ENCODE peak calls at places on chromosome X, in nine cellular contexts. Q is HCT116; D is CD8-positive, alpha-beta memory T cell; M is GM06990; X is PC-3; A is mammary epithelial cell; R is neural progenitor cell; N is cardiac muscle cell; K is breast epithelium. S is an unnamed sample. For H3K27me3, the result is how much of the 10 kb centered on the place peaks cover.

GRCh38 chrX:103063918-103064434 is at the start of gene BEX1:
- DNase-seq in Q (no peak), D (no peak), M (no peak), X (no peak), A (peak), R (peak), N (peak), K (peak), S (peak)

GRCh38 chrX:108261541-108262218 is 170.1 kb downstream of the ATG4A start:
- DNase-seq in Q (no peak), D (no peak), M (no peak), X (peak), A (peak), R (no peak), N (no peak), K (no peak), S (no peak)

GRCh38 chrX:130902783-130903613 is at the start of gene ENOX2:
- DNase-seq in Q (peak), D (peak), M (peak), X (peak), A (peak), R (peak), N (peak), K (peak), S (peak)

GRCh38 chrX:2703991-2704369 is 12.9 kb downstream of the CD99 start:
- DNase-seq in Q (no peak), D (no peak), M (no peak), X (no peak), A (peak), R (no peak), N (no peak), K (no peak), S (no peak)

GRCh38 chrX:30301977-30302376 is 7.2 kb downstream of the NR0B1 start:
- DNase-seq in Q (no peak), D (no peak), M (no peak), X (peak), A (peak), R (peak), N (peak), K (no peak), S (no peak)

GRCh38 chrX:99719140-99719539 is 690.9 kb downstream of the PCDH19 start:
- DNase-seq in Q (no peak), D (no peak), M (no peak), X (no peak), A (no peak), R (no peak), N (no peak), K (no peak), S (peak)

GRCh38 chrX:100979881-100980607 is 10.5 kb downstream of the ARL13A start:
- DNase-seq in Q (no peak), D (no peak), M (no peak), X (peak), A (peak), R (no peak), N (no peak), K (no peak), S (no peak)

GRCh38 chrX:138765061-138765460 is 53.5 kb upstream of the FGF13 start:
- DNase-seq in Q (no peak), D (no peak), M (no peak), X (peak), A (peak), R (no peak), N (no peak), K (no peak), S (no peak)

GRCh38 chrX:24203072-24203808 is 53.7 kb downstream of the ZFX start:
- DNase-seq in Q (no peak), D (no peak), M (no peak), X (no peak), A (no peak), R (no peak), N (no peak), K (no peak), S (no peak)

GRCh38 chrX:129875669-129876068 is 30.3 kb upstream of the UTP14A start:
- DNase-seq in Q (no peak), D (no peak), M (no peak), X (peak), A (peak), R (no peak), N (no peak), K (no peak), S (no peak)

GRCh38 chrX:153967536-153968214 is 3.9 kb downstream of the HCFC1 start:
- DNase-seq in Q (no peak), D (peak), M (peak), X (no peak), A (no peak), R (no peak), N (no peak), K (no peak), S (no peak)

GRCh38 chrX:40005290-40006011 is 92.3 kb downstream of the BCOR start:
- DNase-seq in Q (no peak), D (no peak), M (no peak), X (no peak), A (no peak), R (peak), N (no peak), K (no peak), S (peak)

DNA sequence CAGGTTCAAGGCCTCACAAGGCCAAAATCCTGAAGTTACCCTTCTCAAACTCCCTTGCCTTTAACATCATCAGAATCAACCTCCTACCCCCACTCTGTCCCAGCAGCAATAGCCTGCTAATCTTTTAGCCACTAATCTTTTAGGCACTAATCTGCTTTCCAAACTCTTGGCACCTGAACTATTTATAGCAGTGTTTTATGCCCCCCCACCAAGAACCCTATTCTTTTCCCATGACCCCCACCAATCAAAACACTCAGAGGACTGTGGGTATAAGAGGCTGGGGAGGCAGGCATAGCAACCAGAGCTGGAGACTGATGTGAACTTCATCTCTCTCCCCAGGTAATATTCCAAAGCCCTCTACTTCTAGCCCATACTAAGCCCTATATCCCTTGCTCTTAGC is at the start of gene ARR3:
- DNase-seq in Q (no peak), D (no peak), M (no peak), X (no peak), A (no peak), R (no peak), N (no peak), K (no peak), S (no peak)
- H3K27me3 ChIP-seq in Q (under half), D (under half), M (under half), X (under half), A (under half), R (under half), N (under half), K (under half), S (under half)

DNA sequence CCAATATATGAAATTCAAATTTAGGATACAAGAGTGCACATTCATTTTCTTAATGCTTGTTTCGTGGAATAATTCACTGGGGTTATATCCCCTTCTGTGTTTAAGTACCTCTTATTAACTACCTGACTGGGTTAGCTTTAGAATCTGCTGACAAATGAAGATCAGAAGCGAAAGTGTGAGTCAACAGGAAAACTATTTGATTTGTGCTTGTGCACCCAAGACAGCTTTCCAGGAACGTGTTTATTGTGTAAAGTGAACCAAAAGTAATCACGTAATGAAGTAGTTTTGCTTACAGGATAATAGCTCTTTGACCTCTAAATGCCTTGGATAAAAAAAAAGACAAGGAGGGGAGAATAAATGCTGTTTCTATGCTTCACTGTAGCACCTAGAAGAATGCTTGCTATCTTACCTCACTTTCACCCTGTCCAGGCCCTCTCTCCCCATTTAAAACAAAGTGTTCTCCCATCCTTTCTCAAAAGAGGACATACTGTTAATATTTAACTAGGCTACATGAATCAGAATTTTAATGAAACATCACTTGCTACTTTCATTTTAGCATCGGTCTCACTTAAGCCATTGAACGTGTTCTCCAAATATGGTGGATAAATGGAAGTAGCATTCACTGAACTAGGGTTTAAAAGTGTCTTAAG is 141.9 kb downstream of the THOC2 start:
- DNase-seq in Q (no peak), D (no peak), M (peak), X (peak), A (peak), R (no peak), N (no peak), K (no peak), S (no peak)
- H3K27me3 ChIP-seq in Q (under half), D (under half), M (under half), X (under half), A (under half), R (under half), N (under half), K (under half), S (under half)

DNA sequence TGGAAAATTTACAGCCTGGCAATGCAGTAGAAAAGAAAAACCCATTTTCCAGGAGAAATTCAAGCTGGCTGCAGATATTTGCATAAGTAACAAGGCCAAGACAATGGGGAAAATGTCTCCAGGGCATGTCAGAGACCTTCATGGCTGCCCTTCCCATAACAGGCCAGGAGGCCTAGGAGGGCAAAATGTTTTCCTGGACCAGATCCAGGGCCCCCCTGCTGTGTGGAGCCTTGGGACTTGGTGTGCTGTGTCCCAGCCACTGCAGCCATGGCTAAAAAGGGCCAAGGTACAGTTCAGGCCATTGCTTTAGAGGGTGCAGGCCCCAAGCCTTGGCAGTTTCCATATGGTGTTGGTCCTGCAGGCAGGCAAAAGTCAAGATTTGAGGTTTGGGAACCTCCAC is 29.8 kb downstream of the SOX3 start:
- DNase-seq in Q (no peak), D (no peak), M (no peak), X (no peak), A (no peak), R (no peak), N (no peak), K (no peak), S (no peak)
- H3K27me3 ChIP-seq in Q (under half), D (under half), M (under half), X (under half), A (under half), R (under half), N (under half), K (under half), S (under half)

GRCh38 chrX:14927391-14927790 is 54.2 kb downstream of the MOSPD2 start:
- DNase-seq in Q (no peak), D (no peak), M (no peak), X (peak), A (no peak), R (no peak), N (no peak), K (no peak), S (no peak)
- H3K27me3 ChIP-seq in Q (under half), D (under half), M (under half), X (under half), A (under half), R (under half), N (under half), K (under half), S (under half)

GRCh38 chrX:11427082-11428033 is 134.1 kb downstream of the AMELX start:
- DNase-seq in Q (no peak), D (no peak), M (peak), X (peak), A (no peak), R (peak), N (peak), K (no peak), S (peak)
- H3K27me3 ChIP-seq in Q (under half), D (under half), M (under half), X (under half), A (under half), R (under half), N (under half), K (under half), S (under half)

GRCh38 chrX:134985479-134985878 is 5.3 kb upstream of the SMIM10 start:
- DNase-seq in Q (no peak), D (no peak), M (no peak), X (no peak), A (no peak), R (no peak), N (no peak), K (no peak), S (no peak)
- H3K27me3 ChIP-seq in Q (under half), D (under half), M (under half), X (under half), A (under half), R (under half), N (under half), K (under half), S (under half)

GRCh38 chrX:134747006-134747405 is 88.7 kb upstream of the PLAC1 start:
- DNase-seq in Q (no peak), D (no peak), M (no peak), X (no peak), A (no peak), R (no peak), N (no peak), K (no peak), S (no peak)
- H3K27me3 ChIP-seq in Q (under half), D (under half), M (under half), X (under half), A (under half), R (under half), N (under half), K (under half), S (under half)

DNA sequence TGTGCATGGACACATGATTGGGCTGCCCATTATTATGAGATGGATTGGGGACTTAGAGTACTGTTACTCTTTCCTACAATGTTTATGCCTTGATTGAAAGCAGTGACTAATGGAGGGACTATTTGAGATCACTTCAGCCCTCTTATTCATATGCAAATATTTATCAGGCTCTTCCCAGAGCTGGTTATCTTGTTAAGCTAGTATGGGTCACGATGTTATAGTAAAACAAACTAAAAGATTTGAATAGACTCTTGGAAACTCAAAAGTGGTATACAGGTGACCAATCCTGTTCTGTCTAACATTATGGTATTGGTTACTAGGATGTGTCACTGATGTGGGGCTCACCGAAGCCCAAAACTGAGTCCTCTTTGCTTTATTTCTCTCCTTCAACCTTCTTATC is 306.2 kb upstream of the CASK start:
- DNase-seq in Q (no peak), D (no peak), M (no peak), X (no peak), A (no peak), R (no peak), N (no peak), K (no peak), S (no peak)
- H3K27me3 ChIP-seq in Q (under half), D (under half), M (under half), X (under half), A (under half), R (under half), N (under half), K (under half), S (under half)

S was measured in H9.